ENCODE peak calls at places on chromosomes 1 and 21, in four cellular contexts. One of them, this sample, is unnamed.

GRCh38 chr1:2425875-2426274 is 13.5 kb upstream of the PEX10 start:
- DNase-seq in testis: no peak
- DNase-seq in BE2C: no peak
- DNase-seq in mucosa of descending colon: no peak
- DNase-seq in this sample: no peak

GRCh38 chr1:58881471-58881994 is 97.7 kb upstream of the JUN start:
- DNase-seq in BE2C: no peak
- DNase-seq in mucosa of descending colon: peak; percentile 69
- DNase-seq in testis: no peak
- DNase-seq in this sample: no peak

GRCh38 chr1:88784551-88784950 is 100.5 kb downstream of the PKN2 start:
- DNase-seq in testis: no peak
- DNase-seq in mucosa of descending colon: no peak
- DNase-seq in BE2C: no peak
- DNase-seq in this sample: no peak

GRCh38 chr1:4447778-4448360 is 206.5 kb upstream of the AJAP1 start:
- DNase-seq in testis: no peak
- DNase-seq in BE2C: no peak
- DNase-seq in mucosa of descending colon: no peak
- DNase-seq in this sample: no peak

GRCh38 chr1:111730282-111730681 is 8.9 kb downstream of the INKA2 start:
- DNase-seq in BE2C: no peak
- DNase-seq in testis: no peak
- DNase-seq in mucosa of descending colon: no peak
- DNase-seq in this sample: no peak

GRCh38 chr1:19597463-19598309 is 46.4 kb upstream of the NBL1 start:
- DNase-seq in testis: no peak
- DNase-seq in BE2C: no peak
- DNase-seq in mucosa of descending colon: peak; percentile 63
- DNase-seq in this sample: peak; percentile 61

GRCh38 chr1:188022661-188023060 is 1193.9 kb downstream of the PLA2G4A start:
- DNase-seq in BE2C: no peak
- DNase-seq in testis: no peak
- DNase-seq in mucosa of descending colon: no peak
- DNase-seq in this sample: no peak

GRCh38 chr1:200900877-200901276 is 6.2 kb downstream of the INAVA start:
- DNase-seq in mucosa of descending colon: no peak
- DNase-seq in testis: no peak
- DNase-seq in BE2C: no peak
- DNase-seq in this sample: no peak

GRCh38 chr21:45479691-45480675 is 62.3 kb downstream of the SLC19A1 start:
- DNase-seq in testis: no peak
- DNase-seq in BE2C: no peak
- DNase-seq in mucosa of descending colon: no peak
- DNase-seq in this sample: no peak

GRCh38 chr1:228058981-228059535 is 23.4 kb upstream of the ARF1 start:
- DNase-seq in BE2C: no peak
- DNase-seq in mucosa of descending colon: no peak
- DNase-seq in testis: no peak
- DNase-seq in this sample: no peak

GRCh38 chr1:228060458-228061190 is 21.9 kb upstream of the ARF1 start:
- DNase-seq in testis: no peak
- DNase-seq in mucosa of descending colon: peak; percentile 50
- DNase-seq in BE2C: no peak
- DNase-seq in this sample: no peak

GRCh38 chr1:228061411-228062084 is 21.0 kb upstream of the ARF1 start:
- DNase-seq in BE2C: no peak
- DNase-seq in testis: no peak
- DNase-seq in mucosa of descending colon: no peak
- DNase-seq in this sample: no peak

GRCh38 chr1:228058172-228058980 is 24.1 kb upstream of the ARF1 start:
- DNase-seq in BE2C: no peak
- DNase-seq in testis: no peak
- DNase-seq in mucosa of descending colon: no peak
- DNase-seq in this sample: no peak

DNA sequence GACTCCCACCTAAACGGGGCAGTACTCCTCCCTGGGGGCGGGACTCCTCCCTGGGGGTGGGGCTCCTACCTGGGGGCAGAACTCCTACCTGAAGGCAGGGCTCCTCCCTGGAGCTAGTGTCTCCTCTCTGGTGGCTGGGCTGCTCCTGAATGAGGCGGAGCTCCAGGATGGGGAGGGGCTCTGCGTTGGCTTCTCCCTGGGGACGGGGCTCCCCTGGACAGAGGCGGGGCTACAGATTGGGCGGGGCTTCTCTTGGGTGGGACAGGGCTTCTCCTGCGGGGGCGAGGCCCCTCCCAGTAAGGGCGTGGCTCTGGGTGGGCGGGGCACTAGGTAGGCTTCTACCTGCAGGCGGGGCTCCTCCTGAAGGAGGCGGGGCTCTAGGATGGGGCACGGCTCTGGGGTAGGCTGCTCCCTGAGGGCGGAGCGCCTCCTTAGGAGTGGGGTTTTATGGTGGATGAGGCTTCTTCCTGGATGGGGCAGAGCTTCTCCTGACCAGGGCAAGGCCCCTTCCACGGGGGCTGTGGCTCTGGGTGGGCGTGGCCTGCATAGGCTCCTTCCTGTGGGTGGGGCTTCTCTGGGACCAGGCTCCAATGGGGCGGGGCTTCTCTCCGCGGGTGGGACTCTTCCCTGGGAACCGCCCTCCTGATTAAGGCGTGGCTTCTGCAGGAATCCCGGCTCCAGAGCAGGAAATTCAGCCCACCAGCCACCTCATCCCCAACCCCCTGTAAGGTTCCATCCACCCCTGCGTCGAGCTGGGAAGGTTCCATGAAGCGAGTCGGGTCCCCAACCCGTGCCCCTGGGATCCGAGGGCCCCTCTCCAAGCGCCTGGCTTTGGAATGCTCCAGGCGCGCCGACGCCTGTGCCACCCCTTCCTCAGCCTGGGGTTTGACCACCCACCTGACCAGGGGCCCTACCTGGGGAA is 22.7 kb upstream of the ARF1 start:
- DNase-seq in mucosa of descending colon: peak; percentile 99
- DNase-seq in testis: peak; percentile 77
- DNase-seq in BE2C: peak; percentile 81
- DNase-seq in this sample: peak; percentile 28
- H3K4me3 ChIP-seq in mucosa of descending colon: no peak overlapping the region
- H3K4me3 ChIP-seq in testis: peak overlapping the region; percentile 22
- H3K4me3 ChIP-seq in BE2C: no peak overlapping the region
- H3K4me3 ChIP-seq in this sample: no peak overlapping the region

DNA sequence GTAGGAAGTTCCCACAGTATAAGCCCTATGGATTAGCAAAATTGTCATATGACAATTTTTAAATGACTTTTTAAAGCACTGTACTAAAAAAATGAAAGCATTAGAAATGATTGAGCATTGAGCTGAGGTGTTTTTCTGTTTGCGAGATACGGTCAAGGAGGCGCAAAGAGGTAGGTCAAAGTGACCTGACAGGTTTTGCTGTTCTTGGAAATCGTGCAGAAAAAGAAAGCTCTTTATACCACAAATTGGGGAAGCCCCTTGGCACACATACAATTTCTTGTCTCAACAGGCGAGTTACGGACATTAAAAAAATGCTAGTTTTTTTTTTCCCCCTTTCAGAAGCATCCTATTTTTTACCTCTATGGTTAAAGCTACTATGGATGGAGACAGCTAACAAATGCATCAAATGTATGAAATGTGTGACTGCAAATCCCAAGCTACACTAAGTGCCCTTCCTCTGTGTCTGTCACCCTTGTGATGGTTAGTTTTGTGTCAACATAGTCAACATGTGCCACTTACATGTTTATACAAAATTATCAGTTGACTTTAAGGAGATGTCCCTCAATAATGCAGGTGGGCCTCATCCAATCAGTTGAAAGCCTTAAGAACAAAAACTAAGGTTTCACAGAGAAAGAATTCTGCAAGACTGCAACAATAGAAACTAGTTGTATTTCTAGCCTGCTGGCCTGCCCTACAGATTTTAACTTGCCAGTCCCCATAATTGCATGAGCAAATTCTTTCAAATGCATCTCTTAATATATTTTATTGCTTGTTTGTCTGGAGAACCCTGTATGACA is 29.3 kb downstream of the CRYZ start:
- DNase-seq in BE2C: no peak
- DNase-seq in mucosa of descending colon: no peak
- DNase-seq in testis: no peak
- DNase-seq in this sample: no peak
- H3K4me3 ChIP-seq in BE2C: no peak overlapping the region
- H3K4me3 ChIP-seq in mucosa of descending colon: no peak overlapping the region
- H3K4me3 ChIP-seq in testis: no peak overlapping the region
- H3K4me3 ChIP-seq in this sample: no peak overlapping the region

GRCh38 chr1:159829822-159830455 is 3.3 kb downstream of the SLAMF8 start:
- DNase-seq in mucosa of descending colon: no peak
- DNase-seq in BE2C: peak; percentile 22
- DNase-seq in testis: peak; percentile 48
- DNase-seq in this sample: no peak

GRCh38 chr1:159832309-159832708 is 5.6 kb downstream of the SLAMF8 start:
- DNase-seq in BE2C: no peak
- DNase-seq in mucosa of descending colon: no peak
- DNase-seq in testis: no peak
- DNase-seq in this sample: no peak

GRCh38 chr1:159828916-159829634 is 2.4 kb downstream of the SLAMF8 start:
- DNase-seq in BE2C: peak; percentile 60
- DNase-seq in testis: peak; percentile 59
- DNase-seq in mucosa of descending colon: peak; percentile 72
- DNase-seq in this sample: no peak

GRCh38 chr1:159831696-159832225 is 5.1 kb downstream of the SLAMF8 start:
- DNase-seq in mucosa of descending colon: no peak
- DNase-seq in BE2C: no peak
- DNase-seq in testis: no peak
- DNase-seq in this sample: no peak

GRCh38 chr1:159830737-159831136 is 4.1 kb downstream of the SLAMF8 start:
- DNase-seq in BE2C: no peak
- DNase-seq in mucosa of descending colon: no peak
- DNase-seq in testis: no peak
- DNase-seq in this sample: no peak
- H3K4me3 ChIP-seq in BE2C: no peak overlapping the region
- H3K4me3 ChIP-seq in mucosa of descending colon: no peak overlapping the region
- H3K4me3 ChIP-seq in testis: no peak overlapping the region
- H3K4me3 ChIP-seq in this sample: no peak overlapping the region

GRCh38 chr1:8077120-8077573 is 51.0 kb upstream of the ERRFI1 start:
- DNase-seq in mucosa of descending colon: peak; percentile 53
- DNase-seq in BE2C: no peak
- DNase-seq in testis: peak; percentile 64
- DNase-seq in this sample: no peak

GRCh38 chr1:8075511-8076051 is 49.5 kb upstream of the ERRFI1 start:
- DNase-seq in BE2C: no peak
- DNase-seq in mucosa of descending colon: no peak
- DNase-seq in testis: no peak
- DNase-seq in this sample: no peak

GRCh38 chr1:8078176-8078671 is 52.1 kb upstream of the ERRFI1 start:
- DNase-seq in BE2C: no peak
- DNase-seq in mucosa of descending colon: no peak
- DNase-seq in testis: no peak
- DNase-seq in this sample: no peak

GRCh38 chr1:8076171-8076570 is 50.1 kb upstream of the ERRFI1 start:
- DNase-seq in testis: no peak
- DNase-seq in BE2C: no peak
- DNase-seq in mucosa of descending colon: no peak
- DNase-seq in this sample: no peak

GRCh38 chr1:8077602-8078001 is 51.5 kb upstream of the ERRFI1 start:
- DNase-seq in BE2C: no peak
- DNase-seq in testis: no peak
- DNase-seq in mucosa of descending colon: no peak
- DNase-seq in this sample: no peak
- H3K4me3 ChIP-seq in BE2C: no peak overlapping the region
- H3K4me3 ChIP-seq in testis: no peak overlapping the region
- H3K4me3 ChIP-seq in mucosa of descending colon: no peak overlapping the region
- H3K4me3 ChIP-seq in this sample: no peak overlapping the region

GRCh38 chr1:190608282-190608681 is 130.6 kb upstream of the BRINP3 start:
- DNase-seq in testis: no peak
- DNase-seq in BE2C: no peak
- DNase-seq in mucosa of descending colon: no peak
- DNase-seq in this sample: no peak
- H3K4me3 ChIP-seq in testis: no peak overlapping the region
- H3K4me3 ChIP-seq in BE2C: no peak overlapping the region
- H3K4me3 ChIP-seq in mucosa of descending colon: no peak overlapping the region
- H3K4me3 ChIP-seq in this sample: no peak overlapping the region

GRCh38 chr1:26360807-26361604 is 7.1 kb upstream of the CRYBG2 start:
- DNase-seq in mucosa of descending colon: no peak
- DNase-seq in testis: no peak
- DNase-seq in BE2C: no peak
- DNase-seq in this sample: no peak
- H3K4me3 ChIP-seq in mucosa of descending colon: no peak overlapping the region
- H3K4me3 ChIP-seq in testis: no peak overlapping the region
- H3K4me3 ChIP-seq in BE2C: no peak overlapping the region
- H3K4me3 ChIP-seq in this sample: no peak overlapping the region

GRCh38 chr1:26410706-26411623 is at the start of gene LIN28A:
- DNase-seq in mucosa of descending colon: no peak
- DNase-seq in BE2C: no peak
- DNase-seq in testis: no peak
- DNase-seq in this sample: no peak
- H3K4me3 ChIP-seq in mucosa of descending colon: no peak within 1 kb of the TSS
- H3K4me3 ChIP-seq in BE2C: no peak within 1 kb of the TSS
- H3K4me3 ChIP-seq in testis: no peak within 1 kb of the TSS
- H3K4me3 ChIP-seq in this sample: no peak within 1 kb of the TSS

GRCh38 chr1:87062687-87063086 is 148.3 kb downstream of the HS2ST1 start:
- DNase-seq in testis: no peak
- DNase-seq in BE2C: no peak
- DNase-seq in mucosa of descending colon: no peak
- DNase-seq in this sample: no peak

GRCh38 chr1:87052986-87053385 is 138.6 kb downstream of the HS2ST1 start:
- DNase-seq in BE2C: no peak
- DNase-seq in mucosa of descending colon: no peak
- DNase-seq in testis: no peak
- DNase-seq in this sample: no peak

GRCh38 chr1:87061742-87062156 is 147.3 kb downstream of the HS2ST1 start:
- DNase-seq in testis: no peak
- DNase-seq in mucosa of descending colon: no peak
- DNase-seq in BE2C: no peak
- DNase-seq in this sample: no peak

GRCh38 chr1:87056974-87057373 is 142.5 kb downstream of the HS2ST1 start:
- DNase-seq in BE2C: no peak
- DNase-seq in testis: no peak
- DNase-seq in mucosa of descending colon: no peak
- DNase-seq in this sample: no peak

GRCh38 chr1:87058343-87058649 is 143.9 kb downstream of the HS2ST1 start:
- DNase-seq in testis: no peak
- DNase-seq in mucosa of descending colon: no peak
- DNase-seq in BE2C: no peak
- DNase-seq in this sample: no peak
- H3K4me3 ChIP-seq in testis: no peak overlapping the region
- H3K4me3 ChIP-seq in mucosa of descending colon: no peak overlapping the region
- H3K4me3 ChIP-seq in BE2C: no peak overlapping the region
- H3K4me3 ChIP-seq in this sample: no peak overlapping the region

DNA sequence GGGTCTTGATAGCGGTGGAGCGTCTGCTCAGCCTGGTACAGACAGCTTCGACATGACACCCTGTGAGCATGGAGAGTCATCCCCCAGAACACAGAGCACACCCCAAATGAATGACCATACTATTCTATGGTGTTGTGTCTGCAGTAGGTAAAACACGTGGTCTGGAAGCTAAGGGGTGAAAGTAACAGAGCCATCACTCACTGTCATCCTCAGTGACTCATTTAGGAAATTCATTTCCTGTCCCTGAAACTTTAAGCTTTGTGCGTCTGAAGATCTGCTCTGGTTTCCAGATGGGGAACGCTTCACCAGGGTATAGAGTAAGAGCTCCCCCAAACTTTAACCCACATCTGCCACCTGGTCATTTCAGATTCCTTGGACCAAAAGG is 94.8 kb upstream of the DISP3 start:
- DNase-seq in BE2C: no peak
- DNase-seq in testis: no peak
- DNase-seq in mucosa of descending colon: no peak
- DNase-seq in this sample: peak; percentile 60
- H3K4me3 ChIP-seq in BE2C: no peak overlapping the region
- H3K4me3 ChIP-seq in testis: no peak overlapping the region
- H3K4me3 ChIP-seq in mucosa of descending colon: no peak overlapping the region
- H3K4me3 ChIP-seq in this sample: no peak overlapping the region

This sample was measured in Jurkat, Clone E6-1.